ENCODE peak calls at places on chromosome 12, in seven cellular contexts. O is lower lobe of right lung, S is T follicular helper cell, M is HS-27A, U is GM04504, R is A172, X is kidney tubule cell. J is an unnamed sample.

GRCh38 chr12:79690606-79691298 is at the start of gene PAWR:
- DNase-seq in R (peak; percentile 48), S (no peak), U (no peak), X (peak; percentile 93), M (no peak), O (peak; percentile 80), J (no peak)

GRCh38 chr12:85036241-85036707 is at the start of the genes LRRIQ1 and TSPAN19:
- DNase-seq in S (no peak), X (peak; percentile 93), U (peak; percentile 50), O (peak; percentile 52), R (peak; percentile 77), M (no peak), J (peak; percentile 64)

GRCh38 chr12:77339610-77340009 is 274.2 kb upstream of the E2F7 start:
- DNase-seq in X (no peak), S (no peak), M (no peak), O (no peak), U (peak; percentile 36), R (peak; percentile 27), J (no peak)

GRCh38 chr12:2384029-2384386 is 331.2 kb downstream of the CACNA1C start:
- DNase-seq in X (peak; percentile 37), U (no peak), M (no peak), O (no peak), S (no peak), R (no peak), J (no peak)

GRCh38 chr12:110135806-110136205 is 11.6 kb downstream of the IFT81 start:
- DNase-seq in O (no peak), U (no peak), X (no peak), S (no peak), R (no peak), M (no peak), J (no peak)

GRCh38 chr12:88113871-88114270 is 28.0 kb downstream of the CEP290 start:
- DNase-seq in S (no peak), M (peak; percentile 19), X (no peak), O (no peak), R (peak; percentile 9), U (no peak), J (peak; percentile 5)

GRCh38 chr12:98401427-98401826 is 114.0 kb upstream of the TMPO start:
- DNase-seq in R (no peak), O (no peak), S (no peak), U (no peak), X (peak; percentile 87), M (no peak), J (no peak)

GRCh38 chr12:127893875-127894635 is 372.9 kb upstream of the TMEM132C start:
- DNase-seq in M (no peak), X (no peak), S (no peak), O (no peak), U (no peak), R (peak; percentile 8), J (no peak)

GRCh38 chr12:81627336-81628189 is 131.6 kb downstream of the PPFIA2 start:
- DNase-seq in X (peak; percentile 57), R (peak; percentile 50), O (no peak), U (peak; percentile 6), S (no peak), M (no peak), J (peak; percentile 32)

GRCh38 chr12:69052613-69053408 is 119.8 kb upstream of the CPM start:
- DNase-seq in X (peak; percentile 97), S (no peak), R (peak; percentile 91), M (peak; percentile 85), U (peak; percentile 67), O (no peak), J (peak; percentile 83)

GRCh38 chr12:8890313-8891084 is 23.8 kb upstream of the PHC1 start:
- DNase-seq in R (peak; percentile 3), U (peak; percentile 14), O (peak; percentile 46), S (peak; percentile 46), X (peak; percentile 59), M (peak; percentile 27), J (peak; percentile 10)

GRCh38 chr12:6383572-6384498 is at the start of gene LTBR:
- DNase-seq in X (peak; percentile 89), U (peak; percentile 91), O (peak; percentile 98), R (no peak), M (peak; percentile 68), S (no peak), J (peak; percentile 63)

GRCh38 chr12:120012067-120012621 is 23.1 kb downstream of the BICDL1 start:
- DNase-seq in X (peak; percentile 84), R (peak; percentile 83), U (no peak), M (no peak), S (peak; percentile 80), O (no peak), J (peak; percentile 30)

GRCh38 chr12:21891763-21892217 is 49.4 kb downstream of the ABCC9 start:
- DNase-seq in S (no peak), M (no peak), U (no peak), R (no peak), X (no peak), O (no peak), J (no peak)

GRCh38 chr12:124941170-124941527 is 26.7 kb upstream of the UBC start:
- DNase-seq in R (no peak), U (no peak), X (no peak), O (no peak), S (no peak), M (no peak), J (no peak)

GRCh38 chr12:77166711-77167110 is 101.3 kb upstream of the E2F7 start:
- DNase-seq in U (peak; percentile 24), X (no peak), M (no peak), R (peak; percentile 6), O (no peak), S (no peak), J (no peak)

GRCh38 chr12:18345021-18345735 is 83.9 kb downstream of the PIK3C2G start:
- DNase-seq in R (no peak), S (no peak), M (no peak), X (no peak), U (no peak), O (no peak), J (no peak)

GRCh38 chr12:47437570-47437969 is 268.3 kb downstream of the RPAP3 start:
- DNase-seq in X (no peak), O (no peak), M (no peak), R (no peak), S (no peak), U (no peak), J (no peak)

GRCh38 chr12:20283467-20283866 is 84.9 kb upstream of the PDE3A start:
- DNase-seq in U (no peak), M (no peak), R (no peak), X (no peak), S (no peak), O (no peak), J (no peak)

GRCh38 chr12:42070056-42070455 is 74.6 kb downstream of the GXYLT1 start:
- DNase-seq in X (no peak), R (no peak), M (no peak), S (no peak), O (no peak), U (no peak), J (no peak)

GRCh38 chr12:81759215-81759991 is at the start of gene PPFIA2:
- DNase-seq in R (peak; percentile 16), U (no peak), S (no peak), X (peak; percentile 33), M (no peak), O (no peak), J (no peak)

GRCh38 chr12:51751657-51752056 is 96.9 kb downstream of the FIGNL2 start:
- DNase-seq in S (no peak), X (no peak), R (no peak), U (no peak), M (no peak), O (no peak), J (no peak)

GRCh38 chr12:96141216-96141944 is 52.8 kb upstream of the ELK3 start:
- DNase-seq in O (no peak), S (no peak), X (peak; percentile 75), U (peak; percentile 32), R (peak; percentile 55), M (no peak), J (no peak)

GRCh38 chr12:42129595-42130204 is 15.0 kb downstream of the GXYLT1 start:
- DNase-seq in U (peak; percentile 52), M (no peak), S (no peak), X (peak; percentile 78), R (peak; percentile 41), O (no peak), J (peak; percentile 36)

GRCh38 chr12:116718578-116719454 is 19.1 kb downstream of the SPRING1 start:
- DNase-seq in O (no peak), U (no peak), R (peak; percentile 16), S (no peak), M (no peak), X (peak; percentile 71), J (no peak)

J was measured in HS-5.